ENCODE peak calls at places on chromosome 13, in six cellular contexts. C is epithelial cell of proximal tubule, X is COR-L47, V is BJ, F is stomach, P is cardiac fibroblast. D is an unnamed sample.

GRCh38 chr13:48731957-48732569 is 78.3 kb downstream of the CYSLTR2 start:
- DNase-seq in C (no peak), X (no peak), V (no peak), F (peak), P (peak), D (peak)

GRCh38 chr13:93045836-93046235 is 180.8 kb upstream of the GPC6 start:
- DNase-seq in C (no peak), X (no peak), V (no peak), F (no peak), P (peak), D (no peak)

GRCh38 chr13:43665388-43665787 is 121.4 kb downstream of the ENOX1 start:
- DNase-seq in C (no peak), X (no peak), V (no peak), F (no peak), P (no peak), D (no peak)

GRCh38 chr13:113803409-113804016 is 44.5 kb downstream of the TMEM255B start:
- DNase-seq in C (no peak), X (no peak), V (no peak), F (no peak), P (no peak), D (no peak)

GRCh38 chr13:21672811-21673591 is 2.1 kb downstream of the FGF9 start:
- DNase-seq in C (no peak), X (no peak), V (no peak), F (no peak), P (no peak), D (no peak)

GRCh38 chr13:113832204-113832603 is 31.7 kb downstream of the GAS6 start:
- DNase-seq in C (no peak), X (no peak), V (no peak), F (no peak), P (no peak), D (no peak)

GRCh38 chr13:40408602-40409001 is 257.8 kb downstream of the FOXO1 start:
- DNase-seq in C (no peak), X (no peak), V (peak), F (no peak), P (no peak), D (no peak)

GRCh38 chr13:78909276-78909675 is 250.3 kb upstream of the OBI1 start:
- DNase-seq in C (no peak), X (peak), V (no peak), F (no peak), P (no peak), D (no peak)

GRCh38 chr13:27427663-27428062 is 3.2 kb downstream of the GTF3A start:
- DNase-seq in C (no peak), X (no peak), V (no peak), F (no peak), P (no peak), D (no peak)

GRCh38 chr13:98155475-98156111 is 12.7 kb downstream of the FARP1 start:
- DNase-seq in C (no peak), X (no peak), V (no peak), F (no peak), P (peak), D (no peak)

GRCh38 chr13:51887441-51887840 is 25.7 kb downstream of the CCDC70 start:
- DNase-seq in C (no peak), X (no peak), V (no peak), F (no peak), P (no peak), D (no peak)

GRCh38 chr13:100875392-100876043 is 200.9 kb upstream of the TMTC4 start:
- DNase-seq in C (peak), X (no peak), V (peak), F (no peak), P (peak), D (peak)

GRCh38 chr13:26449063-26449848 is 108.2 kb upstream of the WASF3 start:
- DNase-seq in C (no peak), X (no peak), V (no peak), F (no peak), P (no peak), D (no peak)

GRCh38 chr13:49622174-49622946 is 5.9 kb upstream of the ARL11 start:
- DNase-seq in C (no peak), X (no peak), V (no peak), F (no peak), P (peak), D (no peak)

GRCh38 chr13:112368883-112369282 is 7.3 kb upstream of the SPACA7 start:
- DNase-seq in C (no peak), X (no peak), V (no peak), F (no peak), P (no peak), D (no peak)

GRCh38 chr13:108315955-108316354 is 46.4 kb downstream of the TNFSF13B start:
- DNase-seq in C (no peak), X (no peak), V (no peak), F (no peak), P (no peak), D (no peak)

GRCh38 chr13:65808061-65808460 is 1422.1 kb downstream of the PCDH9 start:
- DNase-seq in C (no peak), X (no peak), V (no peak), F (no peak), P (peak), D (no peak)

GRCh38 chr13:79190932-79191331 is 215.1 kb downstream of the RBM26 start:
- DNase-seq in C (no peak), X (no peak), V (no peak), F (no peak), P (no peak), D (no peak)

GRCh38 chr13:114002009-114002544 is 28.2 kb upstream of the C13orf46 start:
- DNase-seq in C (no peak), X (no peak), V (no peak), F (peak), P (no peak), D (no peak)

GRCh38 chr13:62626771-62627170 is 1211.1 kb upstream of the PCDH20 start:
- DNase-seq in C (no peak), X (no peak), V (no peak), F (no peak), P (no peak), D (no peak)

GRCh38 chr13:20528451-20528850 is 2.8 kb upstream of the CRYL1 start:
- DNase-seq in C (no peak), X (no peak), V (no peak), F (no peak), P (no peak), D (no peak)

GRCh38 chr13:23778879-23779278 is 110.3 kb downstream of the MIPEP start:
- DNase-seq in C (peak), X (no peak), V (no peak), F (no peak), P (peak), D (no peak)

GRCh38 chr13:51844862-51845573 is at the start of gene TMEM272:
- DNase-seq in C (no peak), X (peak), V (no peak), F (peak), P (peak), D (peak)

GRCh38 chr13:49063526-49063925 is 87.8 kb downstream of the FNDC3A start:
- DNase-seq in C (no peak), X (no peak), V (no peak), F (no peak), P (peak), D (no peak)

GRCh38 chr13:44117351-44117750 is 237.6 kb downstream of the LACC1 start:
- DNase-seq in C (no peak), X (no peak), V (peak), F (no peak), P (peak), D (no peak)

GRCh38 chr13:105333416-105333815 is 1202.0 kb downstream of the EFNB2 start:
- DNase-seq in C (no peak), X (no peak), V (no peak), F (no peak), P (no peak), D (no peak)

GRCh38 chr13:45040173-45040572 is 50.8 kb downstream of the GPALPP1 start:
- DNase-seq in C (no peak), X (no peak), V (no peak), F (no peak), P (no peak), D (no peak)

GRCh38 chr13:99580500-99581268 is 79.4 kb downstream of the TM9SF2 start:
- DNase-seq in C (no peak), X (no peak), V (no peak), F (no peak), P (no peak), D (no peak)

GRCh38 chr13:112113355-112113754 is 46.4 kb downstream of the SOX1 start:
- DNase-seq in C (no peak), X (peak), V (no peak), F (no peak), P (no peak), D (no peak)

GRCh38 chr13:106905380-106906259 is 337.7 kb upstream of the ARGLU1 start:
- DNase-seq in C (no peak), X (no peak), V (no peak), F (no peak), P (no peak), D (no peak)

GRCh38 chr13:46492946-46493345 is 60.0 kb upstream of the LRCH1 start:
- DNase-seq in C (no peak), X (no peak), V (no peak), F (no peak), P (peak), D (no peak)

GRCh38 chr13:43883636-43884035 is 3.9 kb downstream of the LACC1 start:
- DNase-seq in C (no peak), X (no peak), V (no peak), F (no peak), P (no peak), D (no peak)

GRCh38 chr13:112702341-112702982 is 12.6 kb downstream of the ATP11A start:
- DNase-seq in C (no peak), X (no peak), V (no peak), F (peak), P (no peak), D (no peak)

GRCh38 chr13:45541806-45542205 is 73.7 kb downstream of the ERICH6B start:
- DNase-seq in C (no peak), X (no peak), V (no peak), F (no peak), P (no peak), D (no peak)

GRCh38 chr13:26759907-26760834 is at the start of gene GPR12:
- DNase-seq in C (no peak), X (no peak), V (no peak), F (no peak), P (peak), D (no peak)

GRCh38 chr13:25982908-25983307 is 68.9 kb downstream of the SHISA2 start:
- DNase-seq in C (no peak), X (no peak), V (no peak), F (no peak), P (no peak), D (no peak)

D was measured in activated T-helper 1 cell treated with anti-CD3 and anti-CD28 coated beads, Interleukin-12 subunit alpha, Interleukin-12 subunit beta, Interleukin-2, Interleukin-4 antibody, amounts not matched to agents 30 ng/mL and 10 ng/mL and 1 ng/mL, durations not matched to agents 14 hours and 24 hours and 36 hours.